ENCODE peak calls at places on chromosome 2, in nine cellular contexts. S is Peyer's patch; K is left ventricle myocardium inferior; X is neural crest cell; Z is fibroblast of pulmonary artery; N is retinal pigment epithelial cell; I is RWPE1; D is CD8-positive, alpha-beta T cell; A is tibial nerve. P is an unnamed sample.

GRCh38 chr2:216636570-216637450 is 3.6 kb downstream of the IGFBP2 start:
- DNase-seq in N (no peak), Z (no peak), X (peak), S (peak), D (no peak), K (no peak), A (no peak), I (peak), P (peak)

GRCh38 chr2:75320893-75321292 is 121.6 kb upstream of the TACR1 start:
- DNase-seq in A (no peak), D (no peak), I (no peak), Z (no peak), K (no peak), N (peak), S (no peak), X (no peak), P (no peak)

GRCh38 chr2:146602383-146602782 is 1242.4 kb upstream of the ACVR2A start:
- DNase-seq in A (no peak), S (no peak), K (no peak), I (no peak), X (no peak), Z (peak), N (no peak), D (no peak), P (no peak)

GRCh38 chr2:23496456-23496855 is 111.5 kb downstream of the KLHL29 start:
- DNase-seq in D (no peak), N (no peak), A (no peak), I (no peak), S (no peak), K (no peak), X (no peak), Z (no peak), P (no peak)

GRCh38 chr2:60844105-60844504 is 37.3 kb upstream of the REL start:
- DNase-seq in X (no peak), A (no peak), I (no peak), Z (no peak), S (no peak), N (no peak), D (no peak), K (no peak), P (no peak)

GRCh38 chr2:204665244-204665643 is 120.0 kb downstream of the PARD3B start:
- DNase-seq in K (no peak), N (peak), I (peak), D (no peak), S (no peak), Z (peak), A (no peak), X (no peak), P (no peak)

GRCh38 chr2:56185101-56185581 is 1.4 kb downstream of the CCDC85A start:
- DNase-seq in D (no peak), A (no peak), N (no peak), K (peak), S (no peak), I (no peak), X (no peak), Z (no peak), P (no peak)

GRCh38 chr2:15867194-15868171 is 72.9 kb upstream of the MYCN start:
- DNase-seq in K (no peak), X (no peak), S (no peak), D (no peak), I (no peak), N (no peak), A (no peak), Z (no peak), P (no peak)

GRCh38 chr2:125564471-125564870 is 1091.5 kb upstream of the GYPC start:
- DNase-seq in A (no peak), X (no peak), I (no peak), D (no peak), Z (no peak), N (no peak), K (no peak), S (no peak), P (no peak)

GRCh38 chr2:51780353-51780752 is 748.4 kb upstream of the NRXN1 start:
- DNase-seq in D (no peak), K (no peak), Z (no peak), A (no peak), S (no peak), I (no peak), X (no peak), N (no peak), P (no peak)

GRCh38 chr2:62292190-62292589 is 96.3 kb downstream of the B3GNT2 start:
- DNase-seq in K (no peak), X (no peak), Z (peak), S (no peak), N (no peak), D (no peak), A (no peak), I (no peak), P (no peak)

GRCh38 chr2:216858312-216858711 is 1.6 kb downstream of the TNP1 start:
- DNase-seq in A (no peak), K (no peak), D (no peak), X (no peak), S (no peak), Z (no peak), N (no peak), I (no peak), P (no peak)

GRCh38 chr2:100238471-100238870 is 83.8 kb downstream of the LONRF2 start:
- DNase-seq in X (no peak), I (no peak), A (no peak), Z (no peak), N (no peak), D (no peak), S (no peak), K (no peak), P (no peak)

GRCh38 chr2:136522724-136523123 is 242.6 kb upstream of the THSD7B start:
- DNase-seq in N (no peak), X (no peak), S (no peak), Z (no peak), A (no peak), K (no peak), I (no peak), D (no peak), P (no peak)

GRCh38 chr2:102488063-102488462 is 15.0 kb downstream of the SLC9A4 start:
- DNase-seq in D (no peak), S (no peak), A (no peak), I (peak), N (no peak), X (no peak), K (no peak), Z (peak), P (no peak)

GRCh38 chr2:194602750-194603149 is 1054.3 kb upstream of the SLC39A10 start:
- DNase-seq in K (no peak), I (no peak), S (no peak), N (no peak), D (no peak), X (no peak), A (no peak), Z (no peak), P (no peak)

GRCh38 chr2:156192468-156192867 is 140.1 kb downstream of the NR4A2 start:
- DNase-seq in A (no peak), S (no peak), N (no peak), Z (no peak), D (no peak), K (no peak), X (no peak), I (no peak), P (no peak)
- TF ChIP-seq CTCF in A (no peak), S (no peak), N (peak), Z (peak), D (peak), K (peak), X (no peak), I (no peak), P (no peak)

DNA sequence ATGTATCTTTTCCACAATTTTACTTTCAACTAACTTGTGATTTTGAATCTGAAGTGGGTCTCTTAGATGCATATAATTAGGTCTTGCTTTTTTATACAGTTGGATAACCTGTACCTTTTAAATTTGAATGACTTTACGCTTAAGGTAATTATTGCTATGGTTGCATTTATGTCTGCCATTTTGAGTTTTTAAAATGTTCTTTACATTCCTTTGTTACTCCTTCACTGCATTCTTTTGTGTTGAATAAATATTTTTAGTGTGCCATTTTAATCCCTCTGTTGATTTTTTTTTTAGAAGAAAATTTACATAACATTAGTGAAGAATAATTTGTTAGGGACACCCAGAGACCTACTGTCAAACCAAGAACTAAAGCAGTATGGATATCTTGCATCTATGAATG is 65.3 kb downstream of the BIRC6 start:
- DNase-seq in N (no peak), K (no peak), A (no peak), Z (no peak), D (no peak), S (no peak), I (no peak), X (no peak), P (no peak)
- TF ChIP-seq CTCF in N (no peak), K (no peak), A (no peak), Z (no peak), D (no peak), S (no peak), I (no peak), X (no peak), P (no peak)

GRCh38 chr2:167692191-167692590 is 555.2 kb downstream of the STK39 start:
- DNase-seq in Z (no peak), I (no peak), S (no peak), N (no peak), A (no peak), X (no peak), K (no peak), D (no peak), P (no peak)

GRCh38 chr2:167686691-167687090 is 560.7 kb downstream of the STK39 start:
- DNase-seq in K (no peak), S (no peak), Z (no peak), D (no peak), N (no peak), X (no peak), I (no peak), A (no peak), P (no peak)

GRCh38 chr2:167689444-167689843 is 558.0 kb downstream of the STK39 start:
- DNase-seq in K (no peak), X (no peak), D (no peak), I (no peak), Z (no peak), N (no peak), S (no peak), A (no peak), P (no peak)
- TF ChIP-seq CTCF in K (no peak), X (peak), D (no peak), I (no peak), Z (no peak), N (peak), S (no peak), A (no peak), P (peak)

GRCh38 chr2:151774506-151774905 is 40.2 kb upstream of the NEB start:
- DNase-seq in K (no peak), I (peak), A (no peak), X (no peak), Z (peak), S (no peak), N (peak), D (no peak), P (no peak)

GRCh38 chr2:151777911-151778310 is 43.6 kb upstream of the NEB start:
- DNase-seq in D (no peak), A (no peak), K (no peak), X (no peak), I (no peak), N (no peak), Z (no peak), S (no peak), P (no peak)

GRCh38 chr2:151776367-151776766 is 42.1 kb upstream of the NEB start:
- DNase-seq in Z (no peak), X (no peak), A (no peak), I (no peak), S (no peak), N (no peak), D (no peak), K (no peak), P (no peak)

GRCh38 chr2:151775057-151775740 is 40.9 kb upstream of the NEB start:
- DNase-seq in Z (peak), S (no peak), I (no peak), X (no peak), N (peak), A (no peak), D (no peak), K (no peak), P (no peak)

GRCh38 chr2:151777487-151777886 is 43.2 kb upstream of the NEB start:
- DNase-seq in N (no peak), D (no peak), Z (no peak), I (no peak), K (no peak), S (no peak), X (no peak), A (no peak), P (no peak)
- TF ChIP-seq CTCF in N (peak), D (no peak), Z (no peak), I (no peak), K (no peak), S (no peak), X (peak), A (no peak), P (peak)

P was measured in D721Med.